ENCODE peak calls at places on chromosomes 4 and X, in six cellular contexts. W is IMR-90, Q is vagina, F is fibroblast of pulmonary artery, L is right lobe of liver, O is H9. Y is an unnamed sample.

GRCh38 chr4:148814030-148814429 is 371.8 kb upstream of the NR3C2 start:
- DNase-seq in W (no peak), Q (no peak), F (no peak), L (no peak), O (no peak), Y (no peak)

GRCh38 chrX:54178100-54178940 is 4.7 kb downstream of the FAM120C start:
- DNase-seq in W (peak), Q (no peak), F (peak), L (no peak), O (no peak), Y (no peak)

GRCh38 chrX:49308604-49309269 is 5.3 kb downstream of the GAGE10 start:
- DNase-seq in W (no peak), Q (no peak), F (peak), L (no peak), O (no peak), Y (no peak)

GRCh38 chr4:141782205-141782604 is 145.8 kb downstream of the IL15 start:
- DNase-seq in W (no peak), Q (no peak), F (no peak), L (no peak), O (no peak), Y (no peak)

GRCh38 chr4:87126056-87126455 is 94.4 kb downstream of the KLHL8 start:
- DNase-seq in W (no peak), Q (no peak), F (no peak), L (no peak), O (no peak), Y (no peak)

GRCh38 chr4:172858731-172859230 is 309.8 kb upstream of the GALNT7 start:
- DNase-seq in W (peak), Q (no peak), F (no peak), L (no peak), O (no peak), Y (no peak)

GRCh38 chr4:111398906-111399330 is 746.3 kb upstream of the FAM241A start:
- DNase-seq in W (peak), Q (no peak), F (peak), L (no peak), O (no peak), Y (no peak)

GRCh38 chrX:112630187-112630586 is 49.6 kb downstream of the LHFPL1 start:
- DNase-seq in W (no peak), Q (no peak), F (no peak), L (no peak), O (no peak), Y (no peak)

GRCh38 chr4:147340547-147341225 is 140.2 kb upstream of the EDNRA start:
- DNase-seq in W (peak), Q (no peak), F (peak), L (no peak), O (no peak), Y (no peak)

GRCh38 chrX:11864171-11864570 is 106.1 kb downstream of the MSL3 start:
- DNase-seq in W (no peak), Q (no peak), F (no peak), L (no peak), O (no peak), Y (no peak)

GRCh38 chr4:1512081-1512737 is 106.0 kb upstream of the NKX1-1 start:
- DNase-seq in W (no peak), Q (no peak), F (no peak), L (no peak), O (no peak), Y (no peak)

GRCh38 chr4:125191252-125191651 is 123.5 kb upstream of the FAT4 start:
- DNase-seq in W (peak), Q (no peak), F (peak), L (no peak), O (no peak), Y (no peak)

GRCh38 chr4:173074501-173074946 is 94.1 kb upstream of the GALNT7 start:
- DNase-seq in W (peak), Q (no peak), F (peak), L (no peak), O (peak), Y (no peak)

GRCh38 chrX:48956728-48957414 is 536 bp downstream of the OTUD5 start:
- DNase-seq in W (no peak), Q (no peak), F (no peak), L (peak), O (no peak), Y (no peak)

GRCh38 chr4:173168396-173169177 is at the start of gene GALNT7:
- DNase-seq in W (peak), Q (no peak), F (peak), L (peak), O (peak), Y (peak)

GRCh38 chr4:58064618-58065017 is 954.4 kb upstream of the IGFBP7 start:
- DNase-seq in W (no peak), Q (no peak), F (no peak), L (no peak), O (no peak), Y (no peak)

GRCh38 chr4:3111461-3111860 is 37.0 kb downstream of the HTT start:
- DNase-seq in W (peak), Q (no peak), F (peak), L (no peak), O (no peak), Y (no peak)

GRCh38 chr4:123361195-123361861 is 35.3 kb upstream of the SPRY1 start:
- DNase-seq in W (peak), Q (no peak), F (peak), L (no peak), O (no peak), Y (no peak)

GRCh38 chr4:137125011-137125410 is 407.3 kb downstream of the PCDH18 start:
- DNase-seq in W (peak), Q (no peak), F (peak), L (no peak), O (no peak), Y (no peak)

GRCh38 chr4:36165256-36166005 is 78.9 kb downstream of the ARAP2 start:
- DNase-seq in W (peak), Q (no peak), F (peak), L (no peak), O (no peak), Y (no peak)

GRCh38 chrX:119340606-119341205 is 58.4 kb upstream of the SLC25A43 start:
- DNase-seq in W (no peak), Q (no peak), F (no peak), L (no peak), O (no peak), Y (no peak)

GRCh38 chrX:74537011-74537390 is 77.4 kb downstream of the RLIM start:
- DNase-seq in W (peak), Q (peak), F (peak), L (no peak), O (peak), Y (no peak)

GRCh38 chrX:4182010-4182806 is 468.8 kb upstream of the PRKX start:
- DNase-seq in W (no peak), Q (no peak), F (no peak), L (no peak), O (peak), Y (no peak)

GRCh38 chrX:135489542-135489941 is 30.9 kb upstream of the INTS6L start:
- DNase-seq in W (no peak), Q (no peak), F (no peak), L (no peak), O (no peak), Y (peak)

GRCh38 chrX:54042609-54043010 is 1.7 kb downstream of the PHF8 start:
- DNase-seq in W (peak), Q (no peak), F (peak), L (peak), O (peak), Y (peak)

GRCh38 chrX:72029473-72030411 is 102.0 kb downstream of the RTL5 start:
- DNase-seq in W (peak), Q (peak), F (peak), L (peak), O (peak), Y (no peak)

GRCh38 chr4:55395529-55396304 is at the start of gene TMEM165:
- DNase-seq in W (peak), Q (peak), F (peak), L (peak), O (peak), Y (peak)

GRCh38 chr4:10942166-10942565 is 257.6 kb upstream of the CLNK start:
- DNase-seq in W (no peak), Q (no peak), F (no peak), L (no peak), O (no peak), Y (no peak)

GRCh38 chrX:331145-331771 is 12.7 kb upstream of the GTPBP6 start:
- DNase-seq in W (peak), Q (no peak), F (peak), L (peak), O (no peak), Y (no peak)

GRCh38 chr4:175934492-175934891 is 122.4 kb upstream of the GPM6A start:
- DNase-seq in W (no peak), Q (no peak), F (no peak), L (no peak), O (no peak), Y (no peak)

GRCh38 chrX:6226646-6227444 is 1.8 kb downstream of the NLGN4X start:
- DNase-seq in W (no peak), Q (no peak), F (no peak), L (no peak), O (peak), Y (no peak)

GRCh38 chrX:108217877-108218276 is 126.3 kb downstream of the ATG4A start:
- DNase-seq in W (no peak), Q (no peak), F (no peak), L (no peak), O (no peak), Y (no peak)

GRCh38 chr4:141047228-141047884 is 85.9 kb downstream of the RNF150 start:
- DNase-seq in W (peak), Q (no peak), F (peak), L (no peak), O (no peak), Y (no peak)

GRCh38 chr4:129929052-129929451 is 833.1 kb downstream of the C4orf33 start:
- DNase-seq in W (no peak), Q (no peak), F (no peak), L (no peak), O (no peak), Y (no peak)

GRCh38 chr4:118834960-118835895 is 698 bp downstream of the SEC24D start:
- DNase-seq in W (peak), Q (peak), F (peak), L (peak), O (peak), Y (peak)

GRCh38 chr4:85398276-85398675 is 76.7 kb upstream of the ARHGAP24 start:
- DNase-seq in W (no peak), Q (no peak), F (peak), L (no peak), O (no peak), Y (no peak)

GRCh38 chr4:151029537-151029936 is 14.5 kb upstream of the LRBA start:
- DNase-seq in W (no peak), Q (no peak), F (no peak), L (no peak), O (no peak), Y (no peak)

GRCh38 chr4:48998440-48998839 is 12.4 kb downstream of the CWH43 start:
- DNase-seq in W (no peak), Q (no peak), F (no peak), L (no peak), O (no peak), Y (no peak)

GRCh38 chr4:49000806-49001205 is 14.7 kb downstream of the CWH43 start:
- DNase-seq in W (no peak), Q (no peak), F (no peak), L (no peak), O (no peak), Y (no peak)

GRCh38 chr4:48997962-48998361 is 11.9 kb downstream of the CWH43 start:
- DNase-seq in W (no peak), Q (no peak), F (no peak), L (no peak), O (no peak), Y (no peak)

DNA sequence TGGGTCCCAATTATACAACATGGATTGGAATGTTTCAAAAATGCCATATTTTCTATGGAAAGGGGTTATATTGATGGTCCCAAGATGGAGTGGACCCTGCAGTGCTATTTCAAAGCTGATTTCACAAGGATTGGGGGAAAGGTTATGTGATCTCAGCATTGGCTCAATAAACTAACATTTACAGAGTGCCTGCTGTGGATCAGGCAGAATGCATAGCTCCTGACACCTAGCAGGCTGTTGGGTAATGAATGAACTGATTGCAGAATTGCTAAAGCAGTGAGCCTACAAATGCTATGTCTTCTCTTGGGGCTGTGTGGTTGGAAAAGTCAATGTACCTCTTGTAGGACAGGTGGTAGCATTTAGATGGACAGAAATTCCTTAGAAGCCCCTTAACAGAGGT is 16.9 kb downstream of the CWH43 start:
- DNase-seq in W (no peak), Q (no peak), F (no peak), L (no peak), O (no peak), Y (no peak)
- TF ChIP-seq CTCF in W (no peak), Q (no peak), F (no peak), L (no peak), O (no peak), Y (no peak)

GRCh38 chrX:86507337-86507736 is 359.1 kb downstream of the DACH2 start:
- DNase-seq in W (no peak), Q (no peak), F (no peak), L (no peak), O (no peak), Y (no peak)
- TF ChIP-seq CTCF in W (no peak), Q (no peak), F (no peak), L (no peak), O (no peak), Y (no peak)

GRCh38 chrX:86066998-86067397 is 19.6 kb upstream of the CHM start:
- DNase-seq in W (no peak), Q (no peak), F (no peak), L (no peak), O (no peak), Y (no peak)
- TF ChIP-seq CTCF in W (no peak), Q (no peak), F (no peak), L (no peak), O (peak), Y (no peak)

GRCh38 chr4:7156273-7157139 is 35.8 kb upstream of the SORCS2 start:
- DNase-seq in W (peak), Q (no peak), F (peak), L (no peak), O (peak), Y (no peak)
- TF ChIP-seq CTCF in W (peak), Q (no peak), F (peak), L (peak), O (peak), Y (no peak)